ENCODE peak calls at places on chromosomes 2 and 18, in seven cellular contexts. T, S, W, B, O, G and C are unnamed samples.

GRCh38 chr2:42844901-42845685 is 52.7 kb upstream of the HAAO start:
- DNase-seq in S (no peak), T (no peak), W (no peak), O (no peak), B (no peak), G (peak; percentile 47), C (no peak)

GRCh38 chr2:168119519-168120141 is 127.8 kb downstream of the STK39 start:
- DNase-seq in S (peak; percentile 65), O (peak; percentile 73), W (no peak), T (no peak), B (no peak), G (peak; percentile 55), C (peak; percentile 17)

GRCh38 chr2:240452471-240453256 is 17.2 kb downstream of the GPC1 start:
- DNase-seq in W (peak; percentile 87), B (peak; percentile 97), T (no peak), O (peak; percentile 56), S (peak; percentile 53), G (peak; percentile 16), C (no peak)

GRCh38 chr18:49021433-49022129 is 70.8 kb upstream of the SMAD7 start:
- DNase-seq in B (peak; percentile 86), O (peak; percentile 71), G (no peak), T (peak; percentile 7), S (peak; percentile 67), W (peak; percentile 79), C (peak; percentile 46)

GRCh38 chr2:14303366-14304115 is 329.0 kb upstream of the LRATD1 start:
- DNase-seq in B (no peak), W (no peak), T (no peak), S (no peak), G (no peak), O (no peak), C (no peak)

GRCh38 chr2:40095003-40095402 is 315.9 kb upstream of the THUMPD2 start:
- DNase-seq in W (no peak), O (no peak), T (no peak), S (peak; percentile 18), B (no peak), G (peak; percentile 64), C (no peak)

GRCh38 chr18:57923606-57924005 is 120.4 kb upstream of the NEDD4L start:
- DNase-seq in G (no peak), S (no peak), T (no peak), O (no peak), W (peak; percentile 53), B (no peak), C (no peak)

GRCh38 chr2:38073211-38074005 is 2.5 kb downstream of the CYP1B1 start:
- DNase-seq in W (no peak), S (peak; percentile 26), B (peak; percentile 37), G (no peak), O (peak; percentile 64), T (no peak), C (no peak)

GRCh38 chr18:13246591-13246990 is 28.0 kb downstream of the LDLRAD4 start:
- DNase-seq in W (peak; percentile 41), S (no peak), O (no peak), T (no peak), G (no peak), B (no peak), C (no peak)

GRCh38 chr2:239436076-239436475 is 35.3 kb upstream of the HDAC4 start:
- DNase-seq in S (no peak), T (no peak), W (no peak), O (no peak), G (no peak), B (no peak), C (no peak)

GRCh38 chr2:142095647-142096046 is 35.2 kb downstream of the LRP1B start:
- DNase-seq in W (no peak), S (no peak), O (no peak), T (no peak), B (no peak), G (no peak), C (no peak)

GRCh38 chr2:217790195-217790594 is 212.6 kb downstream of the TNS1 start:
- DNase-seq in W (no peak), O (peak; percentile 49), T (no peak), B (no peak), G (no peak), S (no peak), C (no peak)

GRCh38 chr2:127631997-127632581 is 13.9 kb upstream of the GPR17 start:
- DNase-seq in S (no peak), O (no peak), G (no peak), W (no peak), B (no peak), T (no peak), C (no peak)

GRCh38 chr2:178205853-178206516 is 11.7 kb downstream of the OSBPL6 start:
- DNase-seq in B (no peak), O (no peak), W (no peak), S (no peak), G (no peak), T (no peak), C (no peak)

GRCh38 chr2:239833728-239834109 is 191.4 kb downstream of the NDUFA10 start:
- DNase-seq in O (no peak), T (no peak), W (no peak), S (no peak), B (no peak), G (no peak), C (no peak)

GRCh38 chr2:138512672-138513071 is 11.1 kb downstream of the SPOPL start:
- DNase-seq in W (no peak), G (no peak), B (no peak), O (no peak), S (peak; percentile 26), T (no peak), C (no peak)

GRCh38 chr2:6823111-6823510 is 42.6 kb downstream of the CMPK2 start:
- DNase-seq in O (no peak), S (no peak), T (no peak), B (no peak), G (no peak), W (no peak), C (no peak)

GRCh38 chr18:58054041-58054733 is 10.2 kb downstream of the NEDD4L start:
- DNase-seq in G (no peak), T (no peak), O (no peak), S (peak; percentile 26), W (no peak), B (no peak), C (no peak)